ENCODE peak calls at places on chromosomes 1 and 21, in seven cellular contexts. One of them, this sample, is unnamed.
A peak's percentile ranks its signal among the peaks of the same experiment; 100 is the strongest.

GRCh38 chr1:50605186-50605875 is 182.1 kb upstream of the DMRTA2 start:
- DNase-seq in psoas muscle: no peak
- DNase-seq in neuronal stem cell: no peak
- DNase-seq in pancreas: no peak
- DNase-seq in GM23338: peak; percentile 69
- DNase-seq in Karpas-422: peak; percentile 80
- DNase-seq in astrocyte: peak; percentile 27
- DNase-seq in this sample: peak; percentile 37

GRCh38 chr1:67570473-67571143 is 114.4 kb upstream of the GADD45A start:
- DNase-seq in psoas muscle: no peak
- DNase-seq in neuronal stem cell: no peak
- DNase-seq in pancreas: no peak
- DNase-seq in GM23338: no peak
- DNase-seq in Karpas-422: no peak
- DNase-seq in astrocyte: peak; percentile 98
- DNase-seq in this sample: no peak

GRCh38 chr1:106926748-106927582 is 129.5 kb upstream of the PRMT6 start:
- DNase-seq in psoas muscle: no peak
- DNase-seq in neuronal stem cell: no peak
- DNase-seq in pancreas: no peak
- DNase-seq in GM23338: no peak
- DNase-seq in Karpas-422: no peak
- DNase-seq in astrocyte: no peak
- DNase-seq in this sample: no peak

GRCh38 chr1:228022571-228023293 is 15.9 kb downstream of the WNT3A start:
- DNase-seq in psoas muscle: peak; percentile 36
- DNase-seq in neuronal stem cell: no peak
- DNase-seq in pancreas: peak; percentile 11
- DNase-seq in GM23338: no peak
- DNase-seq in Karpas-422: no peak
- DNase-seq in astrocyte: no peak
- DNase-seq in this sample: no peak

GRCh38 chr1:33460947-33461629 is 11.4 kb upstream of the ZSCAN20 start:
- DNase-seq in psoas muscle: no peak
- DNase-seq in neuronal stem cell: no peak
- DNase-seq in pancreas: no peak
- DNase-seq in GM23338: no peak
- DNase-seq in Karpas-422: peak; percentile 88
- DNase-seq in astrocyte: no peak
- DNase-seq in this sample: peak; percentile 17

GRCh38 chr1:36989260-36989659 is 45.1 kb downstream of the GRIK3 start:
- DNase-seq in psoas muscle: no peak
- DNase-seq in neuronal stem cell: no peak
- DNase-seq in pancreas: no peak
- DNase-seq in GM23338: no peak
- DNase-seq in Karpas-422: no peak
- DNase-seq in astrocyte: no peak
- DNase-seq in this sample: peak; percentile 90

GRCh38 chr1:175783126-175783722 is 39.8 kb upstream of the TNR start:
- DNase-seq in psoas muscle: no peak
- DNase-seq in neuronal stem cell: no peak
- DNase-seq in pancreas: no peak
- DNase-seq in GM23338: no peak
- DNase-seq in Karpas-422: no peak
- DNase-seq in astrocyte: no peak
- DNase-seq in this sample: no peak

GRCh38 chr1:109186704-109187071 is 27.0 kb upstream of the SARS1 start:
- DNase-seq in psoas muscle: no peak
- DNase-seq in neuronal stem cell: no peak
- DNase-seq in pancreas: no peak
- DNase-seq in GM23338: no peak
- DNase-seq in Karpas-422: no peak
- DNase-seq in astrocyte: peak; percentile 11
- DNase-seq in this sample: peak; percentile 75

GRCh38 chr1:56522680-56523079 is 56.7 kb downstream of the PLPP3 start:
- DNase-seq in psoas muscle: no peak
- DNase-seq in neuronal stem cell: no peak
- DNase-seq in pancreas: no peak
- DNase-seq in GM23338: no peak
- DNase-seq in Karpas-422: no peak
- DNase-seq in astrocyte: no peak
- DNase-seq in this sample: no peak

GRCh38 chr1:2135866-2136265 is 58.7 kb downstream of the FAAP20 start:
- DNase-seq in psoas muscle: no peak
- DNase-seq in neuronal stem cell: no peak
- DNase-seq in pancreas: no peak
- DNase-seq in GM23338: no peak
- DNase-seq in Karpas-422: no peak
- DNase-seq in astrocyte: no peak
- DNase-seq in this sample: no peak

GRCh38 chr1:113792986-113793385 is 19.3 kb downstream of the RSBN1 start:
- DNase-seq in psoas muscle: no peak
- DNase-seq in neuronal stem cell: no peak
- DNase-seq in pancreas: no peak
- DNase-seq in GM23338: no peak
- DNase-seq in Karpas-422: no peak
- DNase-seq in astrocyte: peak; percentile 51
- DNase-seq in this sample: no peak

GRCh38 chr1:156119503-156120209 is 5.1 kb downstream of the LMNA start:
- DNase-seq in psoas muscle: peak; percentile 86
- DNase-seq in neuronal stem cell: no peak
- DNase-seq in pancreas: no peak
- DNase-seq in GM23338: no peak
- DNase-seq in Karpas-422: no peak
- DNase-seq in astrocyte: peak; percentile 64
- DNase-seq in this sample: peak; percentile 52

DNA sequence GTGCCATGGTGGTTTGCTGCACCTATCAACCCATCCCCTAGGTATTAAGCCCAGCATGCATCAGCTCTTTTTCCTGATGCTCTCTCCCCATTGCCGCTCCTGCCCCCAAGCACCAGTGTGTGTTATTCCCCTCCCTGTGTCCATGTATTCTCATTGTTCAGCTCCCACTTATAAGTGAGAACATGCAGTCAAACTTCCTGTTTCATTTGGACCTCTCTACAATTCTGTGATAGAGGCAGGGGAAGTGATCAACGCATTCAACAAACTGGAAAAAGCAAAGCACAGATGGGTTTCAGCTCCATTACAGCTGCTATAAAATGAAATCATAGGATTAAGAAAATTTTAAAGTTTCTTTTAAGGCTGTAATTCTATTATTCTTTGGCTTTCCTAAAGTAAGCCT is 23.3 kb upstream of the CD55 start:
- DNase-seq in psoas muscle: no peak
- DNase-seq in neuronal stem cell: no peak
- DNase-seq in pancreas: no peak
- DNase-seq in GM23338: no peak
- DNase-seq in Karpas-422: no peak
- DNase-seq in astrocyte: no peak
- DNase-seq in this sample: no peak
- H3K4me3 ChIP-seq in psoas muscle: no peak overlapping the region
- H3K4me3 ChIP-seq in neuronal stem cell: no peak overlapping the region
- H3K4me3 ChIP-seq in pancreas: no peak overlapping the region
- H3K4me3 ChIP-seq in GM23338: no peak overlapping the region
- H3K4me3 ChIP-seq in Karpas-422: no peak overlapping the region
- H3K4me3 ChIP-seq in astrocyte: no peak overlapping the region
- H3K4me3 ChIP-seq in this sample: no peak overlapping the region

DNA sequence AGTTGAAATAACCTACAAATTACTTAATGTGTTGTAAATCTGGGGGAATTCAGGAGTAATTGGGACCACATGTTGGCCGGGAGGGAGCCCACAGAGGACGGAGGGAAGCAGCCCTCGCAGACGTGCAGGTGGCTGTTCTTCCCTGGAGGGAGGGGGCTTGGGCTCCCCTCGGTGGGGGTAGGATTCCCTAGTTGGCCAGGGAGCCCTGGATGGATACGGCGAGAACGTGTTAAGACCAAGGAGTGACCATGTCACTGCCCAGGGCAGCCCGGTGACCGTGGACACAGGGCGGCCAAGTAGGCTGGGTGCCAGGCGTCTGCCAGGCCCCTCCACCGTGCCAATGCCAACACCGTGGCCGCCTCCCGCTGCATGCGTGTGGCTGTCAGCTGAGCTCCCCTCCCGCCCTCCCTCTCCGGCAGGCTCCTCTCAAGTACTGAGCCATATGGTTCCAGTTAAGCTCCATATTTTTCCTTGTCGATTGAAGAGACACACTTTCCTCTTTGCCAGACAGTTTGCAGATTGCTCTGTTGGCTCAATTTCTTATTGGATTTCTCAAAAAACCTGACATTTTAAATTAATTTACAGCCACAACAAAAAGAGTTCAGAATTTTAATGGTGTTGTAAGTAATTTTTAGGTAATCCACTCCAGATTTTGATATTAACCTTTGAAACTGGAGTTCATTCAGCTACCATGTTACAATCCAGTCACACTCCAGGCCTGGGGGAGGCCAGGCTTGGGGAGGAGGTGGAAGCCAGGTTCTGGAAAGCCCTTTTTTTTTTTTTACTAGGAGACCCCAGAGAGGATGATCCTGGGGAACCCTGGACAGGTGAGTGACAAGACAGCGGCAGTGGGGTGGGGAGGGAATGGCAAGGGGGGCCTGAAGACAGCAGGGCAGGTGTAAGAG is 71.2 kb downstream of the CASZ1 start:
- DNase-seq in psoas muscle: peak; percentile 95
- DNase-seq in neuronal stem cell: no peak
- DNase-seq in pancreas: peak; percentile 85
- DNase-seq in GM23338: no peak
- DNase-seq in Karpas-422: no peak
- DNase-seq in astrocyte: peak; percentile 19
- DNase-seq in this sample: peak; percentile 24
- H3K4me1 ChIP-seq in psoas muscle: peaks cover 69% of the 10 kb centered on the region
- H3K4me1 ChIP-seq in neuronal stem cell: peaks cover 46% of the 10 kb centered on the region
- H3K4me1 ChIP-seq in pancreas: peaks cover 35% of the 10 kb centered on the region
- H3K4me1 ChIP-seq in GM23338: peaks cover 10% of the 10 kb centered on the region
- H3K4me1 ChIP-seq in Karpas-422: no peaks in the 10 kb centered on the region
- H3K4me1 ChIP-seq in astrocyte: no peaks in the 10 kb centered on the region
- H3K4me1 ChIP-seq in this sample: no peaks in the 10 kb centered on the region

DNA sequence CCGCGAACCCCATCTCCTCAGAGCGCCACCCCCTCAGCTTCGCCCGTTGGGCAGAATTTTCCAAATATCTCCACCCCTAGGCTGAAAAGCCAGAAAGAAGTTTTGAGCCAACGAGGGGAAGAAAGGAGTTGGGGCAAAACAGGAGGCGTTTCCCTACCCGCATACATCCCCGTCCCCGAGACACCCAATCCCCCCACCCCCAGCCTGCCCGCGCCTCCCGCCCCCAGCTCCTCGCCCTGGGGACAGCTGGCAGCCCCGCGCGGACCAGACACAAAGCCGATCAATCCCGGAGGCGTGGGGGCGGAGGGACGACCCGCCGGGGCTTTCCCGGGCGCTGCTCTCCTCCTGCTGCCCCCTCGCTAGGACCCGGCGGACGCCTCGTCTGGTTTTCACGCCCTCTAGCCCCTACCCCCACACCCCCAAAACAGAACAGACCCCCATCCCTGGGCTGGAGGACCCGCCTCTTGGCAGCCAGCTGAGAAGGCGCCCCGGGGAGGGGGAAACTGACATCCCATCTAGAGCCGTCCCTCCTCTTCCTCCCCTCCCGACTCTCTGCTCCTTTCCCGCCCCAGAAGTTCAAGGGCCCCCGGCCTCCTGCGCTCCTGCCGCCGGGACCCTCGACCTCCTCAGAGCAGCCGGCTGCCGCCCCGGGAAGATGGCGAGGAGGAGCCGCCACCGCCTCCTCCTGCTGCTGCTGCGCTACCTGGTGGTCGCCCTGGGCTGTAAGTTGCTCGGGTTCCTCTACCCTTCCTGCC is at the start of gene JAM2:
- DNase-seq in psoas muscle: peak; percentile 64
- DNase-seq in neuronal stem cell: peak; percentile 51
- DNase-seq in pancreas: peak; percentile 27
- DNase-seq in GM23338: peak; percentile 75
- DNase-seq in Karpas-422: peak; percentile 66
- DNase-seq in astrocyte: peak; percentile 17
- DNase-seq in this sample: peak; percentile 73
- H3K27ac ChIP-seq in psoas muscle: peak within 1 kb of the TSS; percentile 59
- H3K27ac ChIP-seq in neuronal stem cell: no peak within 1 kb of the TSS
- H3K27ac ChIP-seq in pancreas: no peak within 1 kb of the TSS
- H3K27ac ChIP-seq in GM23338: no peak within 1 kb of the TSS
- H3K27ac ChIP-seq in Karpas-422: no peak within 1 kb of the TSS
- H3K27ac ChIP-seq in astrocyte: no peak within 1 kb of the TSS
- H3K27ac ChIP-seq in this sample: peak within 1 kb of the TSS; percentile 94

DNA sequence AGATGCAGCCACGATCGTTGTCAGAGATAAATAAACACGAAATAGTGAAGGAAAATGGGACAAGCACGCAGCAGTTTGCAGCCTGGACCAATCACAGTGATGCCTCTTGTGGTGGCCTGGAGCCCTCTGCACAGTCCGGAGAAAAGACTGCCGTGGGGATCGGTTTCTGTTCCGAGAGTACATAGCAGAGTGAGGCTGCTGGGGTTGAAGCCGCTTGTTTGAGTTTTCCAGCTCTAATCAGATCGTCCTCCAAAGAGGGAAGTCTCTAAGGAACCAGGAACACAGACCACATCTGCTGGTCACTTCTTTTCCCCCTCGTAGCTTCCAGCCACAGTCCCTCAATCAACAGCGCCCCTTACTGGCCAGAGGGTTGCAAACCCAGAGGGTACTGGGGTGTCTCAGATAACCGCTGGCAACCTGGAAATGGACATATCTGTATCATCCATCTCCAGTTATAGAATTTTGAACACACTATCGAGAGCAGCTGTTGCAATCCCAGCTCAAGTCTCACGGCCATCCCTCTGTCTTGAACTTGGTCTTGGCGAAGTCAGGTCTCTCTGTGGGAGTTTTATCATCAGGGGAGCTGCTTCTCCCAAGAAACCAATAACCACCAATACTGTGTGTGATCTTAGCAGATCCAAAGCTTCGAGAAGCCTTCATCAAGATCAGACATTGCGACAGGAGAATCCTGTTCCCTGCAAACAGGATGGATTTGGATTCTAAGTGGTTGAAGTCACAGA is 57.4 kb downstream of the OLIG1 start:
- DNase-seq in psoas muscle: peak; percentile 80
- DNase-seq in neuronal stem cell: peak; percentile 78
- DNase-seq in pancreas: peak; percentile 48
- DNase-seq in GM23338: peak; percentile 91
- DNase-seq in Karpas-422: peak; percentile 88
- DNase-seq in astrocyte: peak; percentile 25
- DNase-seq in this sample: peak; percentile 78
- H3K4me3 ChIP-seq in psoas muscle: peak overlapping the region; percentile 39
- H3K4me3 ChIP-seq in neuronal stem cell: peak overlapping the region; percentile 7
- H3K4me3 ChIP-seq in pancreas: no peak overlapping the region
- H3K4me3 ChIP-seq in GM23338: peak overlapping the region; percentile 46
- H3K4me3 ChIP-seq in Karpas-422: no peak overlapping the region
- H3K4me3 ChIP-seq in astrocyte: peak overlapping the region; percentile 41
- H3K4me3 ChIP-seq in this sample: no peak overlapping the region

DNA sequence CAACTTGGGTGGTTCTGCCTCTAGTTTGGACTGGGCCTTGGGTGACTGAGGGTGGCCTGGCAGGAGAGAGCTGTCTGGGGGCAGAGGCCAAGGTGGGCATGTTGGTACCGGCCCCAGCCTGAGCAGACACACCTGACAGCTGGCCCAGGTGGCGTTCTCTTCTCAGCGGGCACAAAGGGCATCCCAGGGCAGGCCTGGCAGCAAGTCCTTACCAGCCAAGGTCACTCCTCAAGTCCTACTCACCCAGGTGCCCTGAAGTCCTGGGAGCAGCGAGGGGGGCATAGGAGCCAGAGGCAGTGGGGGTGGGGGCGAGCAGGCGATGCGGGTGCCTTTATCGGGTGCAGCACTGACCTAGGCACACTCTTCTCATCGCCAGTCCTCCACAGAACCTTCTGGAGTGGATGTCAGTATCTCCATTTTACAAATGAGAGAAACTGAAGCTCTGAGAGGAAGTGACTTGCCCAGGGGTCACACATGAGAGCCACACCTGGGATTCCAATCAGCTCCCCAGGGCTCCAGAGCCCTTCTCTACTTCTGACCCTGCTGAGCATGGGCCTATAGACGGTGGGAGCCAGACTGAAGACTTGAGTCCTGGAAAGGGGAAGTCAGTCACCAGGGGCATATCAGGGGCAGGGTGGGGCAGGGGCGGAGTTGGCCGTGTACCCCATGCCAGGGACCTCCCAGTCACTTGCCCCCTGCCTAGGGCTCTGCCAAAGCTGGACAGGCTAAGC is 589 bp upstream of the SLC25A34 start:
- DNase-seq in psoas muscle: peak; percentile 58
- DNase-seq in neuronal stem cell: no peak
- DNase-seq in pancreas: peak; percentile 81
- DNase-seq in GM23338: no peak
- DNase-seq in Karpas-422: peak; percentile 54
- DNase-seq in astrocyte: no peak
- DNase-seq in this sample: no peak
- H3K4me1 ChIP-seq in psoas muscle: peaks cover 19% of the 10 kb centered on the region
- H3K4me1 ChIP-seq in neuronal stem cell: peaks cover 2% of the 10 kb centered on the region
- H3K4me1 ChIP-seq in pancreas: peaks cover 37% of the 10 kb centered on the region
- H3K4me1 ChIP-seq in GM23338: no peaks in the 10 kb centered on the region
- H3K4me1 ChIP-seq in Karpas-422: no peaks in the 10 kb centered on the region
- H3K4me1 ChIP-seq in astrocyte: no peaks in the 10 kb centered on the region
- H3K4me1 ChIP-seq in this sample: no peaks in the 10 kb centered on the region